ENCODE peak calls at places on chromosomes 12 and 14, in five cellular contexts. E is left cardiac atrium; N is hepatic stellate cell; V is effector memory CD8-positive, alpha-beta T cell; L is globus pallidus. D is an unnamed sample.

GRCh38 chr12:95820096-95820703 is 29.6 kb upstream of the NTN4 start:
- DNase-seq in L (peak; percentile 45), V (no peak), N (peak; percentile 26), E (no peak), D (no peak)

GRCh38 chr14:24389266-24389855 is 9.4 kb upstream of the NYNRIN start:
- DNase-seq in L (no peak), N (peak; percentile 50), V (no peak), E (no peak), D (no peak)

GRCh38 chr12:3882896-3883564 is 9.8 kb upstream of the PARP11 start:
- DNase-seq in L (no peak), E (no peak), N (peak; percentile 19), V (no peak), D (peak; percentile 64)

GRCh38 chr14:85587152-85587697 is 57.3 kb downstream of the FLRT2 start:
- DNase-seq in V (no peak), E (no peak), N (no peak), L (no peak), D (no peak)

GRCh38 chr14:90726656-90727055 is 89.6 kb downstream of the TTC7B start:
- DNase-seq in V (no peak), E (no peak), L (peak; percentile 77), N (no peak), D (no peak)

GRCh38 chr14:72433511-72433910 is 460.4 kb downstream of the DPF3 start:
- DNase-seq in E (no peak), V (no peak), L (no peak), N (peak; percentile 19), D (no peak)

GRCh38 chr12:27828196-27828595 is 48.2 kb upstream of the MANSC4 start:
- DNase-seq in E (no peak), N (no peak), L (no peak), V (no peak), D (no peak)

GRCh38 chr12:63918788-63919300 is 74.3 kb downstream of the SRGAP1 start:
- DNase-seq in N (peak; percentile 61), E (no peak), V (no peak), L (no peak), D (no peak)